ENCODE peak calls at places on chromosome 6, in four cellular contexts. O is activated naive CD8-positive, alpha-beta T cell treated with anti-CD3 and anti-CD28 coated beads, Interleukin-2, amount 50 U/mL, for 16 hours; M is naive thymus-derived CD4-positive, alpha-beta T cell; F is HS-27A. P is an unnamed sample.

GRCh38 chr6:157368359-157369049 is 12.5 kb upstream of the ZDHHC14 start:
- DNase-seq in F (no peak), O (no peak), M (no peak), P (no peak)

GRCh38 chr6:170098428-170099170 is 192.3 kb downstream of the DLL1 start:
- DNase-seq in F (no peak), O (no peak), M (no peak), P (no peak)

GRCh38 chr6:104596091-104596490 is 263.6 kb downstream of the HACE1 start:
- DNase-seq in M (no peak), O (no peak), F (no peak), P (no peak)

GRCh38 chr6:134983823-134984222 is 33.9 kb upstream of the ALDH8A1 start:
- DNase-seq in O (no peak), M (no peak), F (no peak), P (no peak)

GRCh38 chr6:40387871-40388264 is 199.3 kb downstream of the LRFN2 start:
- DNase-seq in F (no peak), M (no peak), O (no peak), P (no peak)

GRCh38 chr6:30819287-30819917 is 64.9 kb upstream of the DDR1 start:
- DNase-seq in M (no peak), F (no peak), O (peak), P (no peak)

GRCh38 chr6:117951783-117952182 is 44.7 kb downstream of the SLC35F1 start:
- DNase-seq in O (no peak), F (no peak), M (no peak), P (no peak)

GRCh38 chr6:74044417-74045096 is 348.6 kb downstream of the CD109 start:
- DNase-seq in F (no peak), M (no peak), O (no peak), P (no peak)

GRCh38 chr6:168274046-168274952 is 45.3 kb downstream of the DACT2 start:
- DNase-seq in M (no peak), F (no peak), O (no peak), P (no peak)

GRCh38 chr6:139882234-139882633 is 507.8 kb upstream of the CITED2 start:
- DNase-seq in M (no peak), F (peak), O (no peak), P (no peak)

GRCh38 chr6:85192186-85192585 is 257.7 kb upstream of the NT5E start:
- DNase-seq in F (no peak), O (no peak), M (no peak), P (no peak)

GRCh38 chr6:55469829-55470438 is 109.1 kb downstream of the HMGCLL1 start:
- DNase-seq in M (no peak), O (no peak), F (no peak), P (no peak)

GRCh38 chr6:12014027-12014872 is 2.1 kb downstream of the HIVEP1 start:
- DNase-seq in F (peak), M (no peak), O (no peak), P (no peak)

GRCh38 chr6:105619971-105620741 is 217.3 kb upstream of the PREP start:
- DNase-seq in M (no peak), F (no peak), O (no peak), P (no peak)

GRCh38 chr6:43951756-43952675 is 175.2 kb downstream of the MRPL14 start:
- DNase-seq in M (no peak), F (no peak), O (no peak), P (no peak)

GRCh38 chr6:24899647-24900325 is 36.0 kb downstream of the RIPOR2 start:
- DNase-seq in O (no peak), F (no peak), M (peak), P (peak)

GRCh38 chr6:100203391-100203790 is 209.4 kb upstream of the MCHR2 start:
- DNase-seq in M (no peak), O (no peak), F (peak), P (no peak)

GRCh38 chr6:1726341-1726763 is 116.6 kb downstream of the FOXC1 start:
- DNase-seq in M (no peak), O (no peak), F (no peak), P (no peak)

GRCh38 chr6:43771210-43771857 is 1.3 kb downstream of the VEGFA start:
- DNase-seq in M (peak), O (peak), F (peak), P (peak)

GRCh38 chr6:35557239-35557638 is 44.5 kb upstream of the TULP1 start:
- DNase-seq in F (no peak), M (no peak), O (no peak), P (no peak)

GRCh38 chr6:157314705-157315321 is 8.5 kb downstream of the TMEM242 start:
- DNase-seq in O (no peak), M (peak), F (no peak), P (peak)

GRCh38 chr6:88492241-88492640 is 326.1 kb upstream of the CNR1 start:
- DNase-seq in F (no peak), M (no peak), O (no peak), P (no peak)

GRCh38 chr6:25946631-25947030 is 16.0 kb upstream of the TRIM38 start:
- DNase-seq in F (no peak), O (no peak), M (no peak), P (peak)

GRCh38 chr6:17413313-17413750 is 19.9 kb downstream of the CAP2 start:
- DNase-seq in F (no peak), O (no peak), M (no peak), P (no peak)

GRCh38 chr6:7543761-7544424 is 2.4 kb downstream of the DSP start:
- DNase-seq in M (no peak), O (no peak), F (no peak), P (no peak)

GRCh38 chr6:145020543-145020942 is 714.8 kb downstream of the EPM2A start:
- DNase-seq in M (no peak), O (no peak), F (no peak), P (no peak)

GRCh38 chr6:150189176-150189575 is 46.3 kb downstream of the PPP1R14C start:
- DNase-seq in O (no peak), F (no peak), M (no peak), P (no peak)

GRCh38 chr6:157907651-157908050 is 74.0 kb upstream of the SYNJ2 start:
- DNase-seq in O (no peak), M (no peak), F (no peak), P (no peak)

GRCh38 chr6:27867051-27867940 is 44.9 kb downstream of the OR2B2 start:
- DNase-seq in F (peak), M (peak), O (no peak), P (peak)

GRCh38 chr6:170366248-170366960 is 59.8 kb downstream of the FAM120B start:
- DNase-seq in M (no peak), F (no peak), O (no peak), P (no peak)

GRCh38 chr6:53517021-53517420 is 27.9 kb downstream of the GCLC start:
- DNase-seq in O (no peak), F (no peak), M (no peak), P (no peak)

GRCh38 chr6:49423817-49424216 is 39.2 kb downstream of the MMUT start:
- DNase-seq in M (no peak), O (no peak), F (no peak), P (no peak)

GRCh38 chr6:30726506-30727413 is 6.6 kb downstream of the TUBB start:
- DNase-seq in M (no peak), F (no peak), O (no peak), P (no peak)

GRCh38 chr6:45417461-45417860 is 39.7 kb upstream of the SUPT3H start:
- DNase-seq in F (no peak), M (no peak), O (no peak), P (no peak)